ENCODE peak calls at places on chromosomes 13 and 19, in six cellular contexts. G is heart left ventricle; U is left lung; V is CD8-positive, alpha-beta memory T cell; H is GM12878; L is left ventricle myocardium inferior. P is an unnamed sample. For H3K27me3, the result is how much of the 10 kb centered on the place peaks cover.

GRCh38 chr19:44575116-44575700 is 38.2 kb upstream of the IGSF23 start:
- DNase-seq in G (no peak), U (no peak), V (no peak), H (no peak), L (no peak), P (no peak)

GRCh38 chr13:84405286-84405685 is 523.0 kb upstream of the SLITRK1 start:
- DNase-seq in G (no peak), U (no peak), V (no peak), H (no peak), L (no peak), P (no peak)

GRCh38 chr13:39766464-39767167 is 111.2 kb downstream of the COG6 start:
- DNase-seq in G (no peak), U (no peak), V (no peak), H (no peak), L (no peak), P (no peak)

GRCh38 chr19:5128251-5128931 is 159.5 kb downstream of the KDM4B start:
- DNase-seq in G (peak), U (no peak), V (no peak), H (no peak), L (peak), P (no peak)

GRCh38 chr13:90415902-90416301 is 931.6 kb upstream of the MIR17HG start:
- DNase-seq in G (no peak), U (no peak), V (no peak), H (no peak), L (no peak), P (no peak)

GRCh38 chr13:24495151-24495729 is 17.3 kb downstream of the PARP4 start:
- DNase-seq in G (no peak), U (no peak), V (no peak), H (no peak), L (no peak), P (no peak)

GRCh38 chr19:3830841-3831589 is 37.8 kb downstream of the ZFR2 start:
- DNase-seq in G (no peak), U (no peak), V (no peak), H (no peak), L (no peak), P (no peak)

GRCh38 chr13:98487016-98487415 is 89.9 kb downstream of the STK24 start:
- DNase-seq in G (no peak), U (no peak), V (no peak), H (no peak), L (no peak), P (no peak)

GRCh38 chr19:56015756-56016155 is 29.2 kb downstream of the NLRP5 start:
- DNase-seq in G (no peak), U (no peak), V (no peak), H (no peak), L (no peak), P (no peak)

GRCh38 chr19:23203841-23204344 is 46.3 kb downstream of the ZNF724 start:
- DNase-seq in G (no peak), U (no peak), V (no peak), H (no peak), L (peak), P (no peak)

GRCh38 chr19:53037101-53038097 is 7.1 kb upstream of the ERVV-2 start:
- DNase-seq in G (peak), U (peak), V (no peak), H (no peak), L (peak), P (peak)

GRCh38 chr13:30074955-30075614 is 224.7 kb upstream of the UBL3 start:
- DNase-seq in G (no peak), U (no peak), V (no peak), H (no peak), L (no peak), P (no peak)

GRCh38 chr19:6769006-6769637 is 1.9 kb upstream of the SH2D3A start:
- DNase-seq in G (no peak), U (no peak), V (no peak), H (no peak), L (no peak), P (no peak)

GRCh38 chr13:43874512-43875092 is 4.9 kb downstream of the CCDC122 start:
- DNase-seq in G (no peak), U (no peak), V (peak), H (no peak), L (no peak), P (no peak)

GRCh38 chr13:28492527-28493367 is 2.2 kb downstream of the FLT1 start:
- DNase-seq in G (no peak), U (no peak), V (peak), H (peak), L (no peak), P (no peak)

GRCh38 chr13:28494861-28495585 is at the start of gene FLT1:
- DNase-seq in G (peak), U (peak), V (no peak), H (no peak), L (peak), P (no peak)

GRCh38 chr13:28493740-28494536 is 990 bp downstream of the FLT1 start:
- DNase-seq in G (no peak), U (no peak), V (no peak), H (no peak), L (no peak), P (no peak)

GRCh38 chr13:28495586-28496564 is 947 bp upstream of the FLT1 start:
- DNase-seq in G (no peak), U (no peak), V (no peak), H (no peak), L (no peak), P (no peak)

DNA sequence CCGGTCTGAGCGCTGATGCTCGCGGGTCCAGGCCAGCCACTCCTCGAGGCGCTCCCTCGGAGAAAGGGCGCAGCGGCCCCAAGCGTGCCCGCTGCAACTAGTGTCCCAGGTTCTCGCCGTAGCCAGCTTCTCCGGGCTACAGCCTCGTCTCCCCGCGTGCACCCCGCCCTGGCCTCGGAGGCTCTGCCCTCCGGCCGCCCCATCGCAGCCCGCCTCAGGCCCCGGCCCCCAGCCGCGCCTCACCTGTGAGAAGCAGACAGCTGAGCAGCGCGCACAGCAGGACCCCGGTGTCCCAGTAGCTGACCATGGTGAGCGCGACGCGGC is 429 bp downstream of the FLT1 start:
- DNase-seq in G (no peak), U (no peak), V (no peak), H (no peak), L (no peak), P (no peak)
- H3K27ac ChIP-seq in G (peak), U (peak), V (no peak), H (no peak), L (peak), P (no peak)

DNA sequence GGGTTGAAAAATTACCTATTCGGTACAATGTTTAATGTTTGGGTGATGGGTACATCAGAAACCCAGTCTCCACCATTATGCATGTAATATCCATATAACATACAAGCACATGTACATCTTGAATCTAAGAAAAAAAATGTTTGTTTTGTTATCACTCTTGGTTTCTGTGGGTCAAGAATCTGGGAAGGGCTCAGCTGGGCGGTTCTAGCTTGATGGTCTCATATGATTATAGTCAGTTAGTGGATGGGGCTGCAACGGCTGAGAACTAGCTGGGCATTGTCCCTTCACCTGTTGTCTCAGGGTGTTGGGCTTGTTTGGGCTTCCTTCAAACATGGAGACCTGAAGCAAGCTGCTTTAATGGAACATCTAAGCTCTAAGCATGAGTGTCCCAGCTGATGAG is 4.7 kb downstream of the ADGRE3 start:
- DNase-seq in G (no peak), U (no peak), V (no peak), H (no peak), L (no peak), P (no peak)
- H3K27me3 ChIP-seq in G (under half), U (under half), V (under half), H (under half), L (half or more), P (under half)

GRCh38 chr19:1285737-1286360 is at the start of gene EFNA2:
- DNase-seq in G (no peak), U (no peak), V (no peak), H (no peak), L (no peak), P (no peak)
- H3K4me3 ChIP-seq in G (no peak), U (no peak), V (no peak), H (no peak), L (peak), P (peak)

GRCh38 chr13:25683056-25683455 is 311.3 kb downstream of the ATP8A2 start:
- DNase-seq in G (no peak), U (no peak), V (no peak), H (no peak), L (no peak), P (no peak)
- H3K27ac ChIP-seq in G (no peak), U (no peak), V (no peak), H (no peak), L (no peak), P (no peak)

DNA sequence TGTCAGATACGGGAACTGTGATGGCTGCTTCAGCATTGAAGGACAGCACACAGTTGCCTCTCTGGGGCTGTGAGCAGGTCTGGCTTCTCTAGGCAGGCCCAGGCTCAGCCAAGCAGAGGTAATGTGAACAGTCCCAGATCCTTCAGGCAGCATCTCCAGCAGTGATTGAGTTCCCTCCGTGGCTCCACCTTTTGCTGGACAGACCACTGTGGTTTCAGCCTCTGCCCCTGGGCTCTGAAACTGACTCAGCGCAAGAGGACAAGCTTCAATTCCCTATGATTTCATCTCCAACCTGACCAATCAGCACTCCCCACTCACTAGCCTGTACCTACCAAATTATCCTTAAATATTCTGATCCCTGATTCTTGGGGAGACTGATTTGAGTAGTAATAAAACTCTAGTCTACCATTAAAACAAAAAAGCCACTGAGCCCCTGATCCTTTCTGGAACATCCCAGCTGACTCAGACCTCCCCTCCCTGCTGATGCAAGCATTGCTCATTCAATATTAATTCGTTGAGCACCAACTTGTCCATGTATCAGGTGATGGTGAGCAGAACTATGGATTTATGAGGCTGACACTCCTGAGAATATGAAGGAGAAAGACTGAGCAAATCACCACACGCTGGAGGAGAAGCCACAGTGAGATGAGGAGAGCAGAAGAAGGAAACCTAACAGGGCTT is 16.7 kb downstream of the GSX1 start:
- DNase-seq in G (no peak), U (no peak), V (no peak), H (no peak), L (no peak), P (no peak)
- H3K27me3 ChIP-seq in G (under half), U (half or more), V (under half), H (under half), L (half or more), P (half or more)

GRCh38 chr13:72689181-72689696 is 38.2 kb downstream of the MZT1 start:
- DNase-seq in G (no peak), U (no peak), V (no peak), H (no peak), L (no peak), P (no peak)
- H3K4me3 ChIP-seq in G (no peak), U (no peak), V (no peak), H (no peak), L (no peak), P (no peak)